ENCODE peak calls at places on chromosomes 5 and 9, in eight cellular contexts. V is NCI-H1092 treated with DMSO at 0.1 percent for 48 hours; T is epithelial cell of esophagus; O is KBM-7; X is T-helper 17 cell; B is tibial nerve; Y is CD4-positive, alpha-beta T cell; L is astrocyte of the spinal cord. R is an unnamed sample.

GRCh38 chr9:110048976-110049698 is 158.8 kb downstream of the C9orf152 start:
- DNase-seq in V (peak), T (peak), O (peak), X (peak), B (no peak), Y (no peak), L (peak), R (no peak)

GRCh38 chr9:98642661-98643312 is 65.9 kb downstream of the GABBR2 start:
- DNase-seq in V (no peak), T (no peak), O (no peak), X (no peak), B (no peak), Y (no peak), L (no peak), R (no peak)

GRCh38 chr5:81989204-81989603 is 17.4 kb downstream of the ATG10 start:
- DNase-seq in V (no peak), T (no peak), O (no peak), X (no peak), B (no peak), Y (no peak), L (no peak), R (no peak)

GRCh38 chr9:37061763-37062162 is 27.7 kb upstream of the PAX5 start:
- DNase-seq in V (no peak), T (no peak), O (no peak), X (no peak), B (no peak), Y (no peak), L (peak), R (peak)

GRCh38 chr9:82961504-82962125 is 101.3 kb downstream of the RASEF start:
- DNase-seq in V (peak), T (peak), O (peak), X (no peak), B (peak), Y (no peak), L (peak), R (peak)

GRCh38 chr5:141349917-141350619 is at the start of gene PCDHGB1:
- DNase-seq in V (peak), T (peak), O (peak), X (no peak), B (no peak), Y (no peak), L (peak), R (no peak)

GRCh38 chr9:111601237-111602018 is 2.0 kb upstream of the PTGR1 start:
- DNase-seq in V (no peak), T (peak), O (no peak), X (no peak), B (no peak), Y (no peak), L (no peak), R (no peak)

GRCh38 chr9:109716631-109717030 is 63.4 kb upstream of the PALM2AKAP2 start:
- DNase-seq in V (no peak), T (no peak), O (no peak), X (no peak), B (no peak), Y (no peak), L (no peak), R (no peak)

GRCh38 chr5:38190111-38190510 is 68.2 kb upstream of the EGFLAM start:
- DNase-seq in V (no peak), T (no peak), O (no peak), X (no peak), B (no peak), Y (no peak), L (no peak), R (no peak)

GRCh38 chr9:114300846-114301797 is 21.8 kb upstream of the ORM1 start:
- DNase-seq in V (no peak), T (no peak), O (no peak), X (no peak), B (no peak), Y (no peak), L (no peak), R (no peak)

GRCh38 chr5:143315929-143316328 is 87.6 kb downstream of the NR3C1 start:
- DNase-seq in V (no peak), T (no peak), O (no peak), X (no peak), B (no peak), Y (no peak), L (no peak), R (no peak)

GRCh38 chr5:35430381-35431162 is 187.1 kb upstream of the SPEF2 start:
- DNase-seq in V (no peak), T (peak), O (no peak), X (no peak), B (no peak), Y (no peak), L (no peak), R (no peak)

GRCh38 chr9:137619240-137620090 is 660 bp downstream of the EHMT1 start:
- DNase-seq in V (peak), T (peak), O (peak), X (no peak), B (no peak), Y (no peak), L (peak), R (no peak)

R was measured in AG09309.